ENCODE peak calls at places on chromosomes 13 and 19, in six cellular contexts. K is tibial nerve, L is epithelial cell of prostate, M is heart right ventricle, F is right cardiac atrium, H is endodermal cell. J is an unnamed sample.

GRCh38 chr19:50723069-50723468 is at the start of gene CLEC11A:
- DNase-seq in K (peak; percentile 49), L (no peak), M (peak; percentile 79), F (peak; percentile 86), H (peak; percentile 69), J (no peak)

GRCh38 chr13:101384929-101385328 is 31.4 kb downstream of the NALCN start:
- DNase-seq in K (no peak), L (no peak), M (no peak), F (no peak), H (no peak), J (no peak)

GRCh38 chr13:24253520-24254150 is 55.7 kb upstream of the C1QTNF9 start:
- DNase-seq in K (no peak), L (no peak), M (no peak), F (no peak), H (no peak), J (no peak)

GRCh38 chr13:49308104-49308875 is 60.6 kb downstream of the CDADC1 start:
- DNase-seq in K (peak; percentile 89), L (no peak), M (peak; percentile 74), F (peak; percentile 91), H (no peak), J (peak; percentile 90)

GRCh38 chr19:5349041-5349440 is 8.4 kb upstream of the PTPRS start:
- DNase-seq in K (no peak), L (no peak), M (no peak), F (no peak), H (peak; percentile 79), J (no peak)

GRCh38 chr13:113350938-113351335 is 13.0 kb downstream of the GRTP1 start:
- DNase-seq in K (no peak), L (no peak), M (no peak), F (no peak), H (no peak), J (peak; percentile 37)

GRCh38 chr19:46068345-46069258 is 27.8 kb upstream of the IGFL4 start:
- DNase-seq in K (no peak), L (peak; percentile 87), M (no peak), F (no peak), H (no peak), J (no peak)

GRCh38 chr19:13001502-13002388 is 6.5 kb downstream of the NFIX start:
- DNase-seq in K (peak; percentile 78), L (no peak), M (peak; percentile 82), F (peak; percentile 90), H (no peak), J (peak; percentile 89)

GRCh38 chr19:13778398-13778797 is 4.1 kb downstream of the C19orf53 start:
- DNase-seq in K (no peak), L (no peak), M (no peak), F (no peak), H (no peak), J (no peak)

GRCh38 chr13:46571189-46571901 is 18.4 kb downstream of the LRCH1 start:
- DNase-seq in K (no peak), L (no peak), M (no peak), F (no peak), H (no peak), J (no peak)

GRCh38 chr19:18091217-18091608 is 4.5 kb upstream of the IL12RB1 start:
- DNase-seq in K (peak; percentile 53), L (no peak), M (peak; percentile 32), F (peak; percentile 74), H (no peak), J (no peak)

GRCh38 chr19:13163609-13164364 is 13.6 kb downstream of the IER2 start:
- DNase-seq in K (peak; percentile 62), L (no peak), M (peak; percentile 76), F (peak; percentile 91), H (peak; percentile 94), J (peak; percentile 91)

GRCh38 chr19:43651758-43652545 is 12.3 kb upstream of the CADM4 start:
- DNase-seq in K (peak; percentile 71), L (no peak), M (peak; percentile 62), F (peak; percentile 67), H (peak; percentile 87), J (no peak)

GRCh38 chr13:44191504-44192171 is 182.0 kb upstream of the SERP2 start:
- DNase-seq in K (peak; percentile 77), L (no peak), M (peak; percentile 71), F (no peak), H (peak; percentile 70), J (no peak)

GRCh38 chr19:45791744-45792481 is 732 bp downstream of the DMWD start:
- DNase-seq in K (no peak), L (no peak), M (no peak), F (no peak), H (no peak), J (no peak)

GRCh38 chr19:36819130-36819630 is 19.0 kb downstream of the ZNF790 start:
- DNase-seq in K (no peak), L (no peak), M (no peak), F (no peak), H (no peak), J (no peak)

GRCh38 chr19:8609210-8610040 is 1.1 kb downstream of the ADAMTS10 start:
- DNase-seq in K (no peak), L (no peak), M (peak; percentile 56), F (peak; percentile 89), H (peak; percentile 87), J (peak; percentile 90)

GRCh38 chr13:32587014-32587773 is 942 bp downstream of the PDS5B start:
- DNase-seq in K (peak; percentile 59), L (no peak), M (peak; percentile 74), F (peak; percentile 89), H (peak; percentile 82), J (peak; percentile 78)

GRCh38 chr13:38135590-38135989 is 214.1 kb upstream of the UFM1 start:
- DNase-seq in K (no peak), L (no peak), M (no peak), F (no peak), H (no peak), J (no peak)

GRCh38 chr13:81304121-81304659 is 963.3 kb upstream of the SPRY2 start:
- DNase-seq in K (no peak), L (no peak), M (no peak), F (no peak), H (no peak), J (no peak)

GRCh38 chr13:45825124-45825650 is 26.4 kb downstream of the SIAH3 start:
- DNase-seq in K (no peak), L (no peak), M (no peak), F (no peak), H (no peak), J (no peak)

GRCh38 chr19:8001995-8002849 is 3.2 kb downstream of the ELAVL1 start:
- DNase-seq in K (peak; percentile 74), L (no peak), M (peak; percentile 76), F (peak; percentile 92), H (peak; percentile 99), J (peak; percentile 94)

GRCh38 chr13:44313674-44314073 is 60.0 kb upstream of the SERP2 start:
- DNase-seq in K (no peak), L (peak; percentile 91), M (no peak), F (no peak), H (no peak), J (no peak)

GRCh38 chr13:91739751-91740150 is 341.3 kb downstream of the GPC5 start:
- DNase-seq in K (no peak), L (no peak), M (no peak), F (no peak), H (peak; percentile 70), J (no peak)

GRCh38 chr19:15304140-15304705 is 28.1 kb downstream of the BRD4 start:
- DNase-seq in K (no peak), L (no peak), M (peak; percentile 57), F (no peak), H (no peak), J (no peak)

GRCh38 chr13:33057019-33057785 is 41.0 kb downstream of the KL start:
- DNase-seq in K (peak; percentile 53), L (no peak), M (peak; percentile 20), F (peak; percentile 51), H (peak; percentile 77), J (no peak)

GRCh38 chr13:73339086-73339485 is 280.3 kb downstream of the KLF5 start:
- DNase-seq in K (no peak), L (no peak), M (no peak), F (no peak), H (no peak), J (no peak)

GRCh38 chr13:32781906-32782305 is 195.7 kb downstream of the PDS5B start:
- DNase-seq in K (no peak), L (no peak), M (no peak), F (no peak), H (no peak), J (no peak)

GRCh38 chr13:39263531-39263930 is 225.3 kb downstream of the NHLRC3 start:
- DNase-seq in K (no peak), L (no peak), M (no peak), F (no peak), H (no peak), J (no peak)

GRCh38 chr19:46665072-46665471 is 4.1 kb upstream of the DACT3 start:
- DNase-seq in K (no peak), L (no peak), M (no peak), F (no peak), H (no peak), J (no peak)

GRCh38 chr19:46173886-46174475 is 25.9 kb downstream of the IGFL2 start:
- DNase-seq in K (no peak), L (no peak), M (no peak), F (no peak), H (peak; percentile 57), J (no peak)

GRCh38 chr19:6273701-6274601 is 5.8 kb downstream of the MLLT1 start:
- DNase-seq in K (peak; percentile 85), L (peak; percentile 12), M (peak; percentile 78), F (peak; percentile 94), H (no peak), J (peak; percentile 95)

GRCh38 chr13:33761744-33762143 is 56.2 kb upstream of the RFC3 start:
- DNase-seq in K (no peak), L (no peak), M (no peak), F (no peak), H (peak; percentile 46), J (no peak)

GRCh38 chr13:63345835-63346234 is 1930.2 kb upstream of the PCDH20 start:
- DNase-seq in K (no peak), L (no peak), M (no peak), F (no peak), H (no peak), J (no peak)
- H3K27ac ChIP-seq in K (no peak overlapping the region), L (no peak overlapping the region), M (no peak overlapping the region), F (no peak overlapping the region), H (no peak overlapping the region), J (no peak overlapping the region)

GRCh38 chr13:29513981-29514719 is 81.3 kb downstream of the SLC7A1 start:
- DNase-seq in K (no peak), L (no peak), M (no peak), F (no peak), H (no peak), J (no peak)
- H3K27ac ChIP-seq in K (no peak overlapping the region), L (no peak overlapping the region), M (no peak overlapping the region), F (no peak overlapping the region), H (peak overlapping the region; percentile 7), J (no peak overlapping the region)

DNA sequence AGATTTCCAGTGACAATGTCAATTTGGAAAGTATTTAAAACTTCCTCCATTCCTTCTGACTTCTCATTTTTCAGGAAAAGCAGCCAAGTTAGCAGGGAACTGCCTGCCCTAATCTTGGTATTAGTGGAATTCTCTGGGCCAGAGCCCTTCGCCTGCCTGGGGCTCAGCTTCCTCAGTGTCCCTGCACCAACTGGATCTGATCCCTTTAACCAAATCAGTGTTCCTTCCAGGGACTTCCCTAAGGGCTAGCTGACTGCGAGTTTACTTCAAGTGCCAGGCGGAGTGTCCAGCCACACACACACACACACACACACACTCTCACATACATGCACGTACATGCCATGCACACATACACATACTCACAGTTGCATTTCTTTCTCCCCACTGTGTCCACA is 20.0 kb downstream of the RAB20 start:
- DNase-seq in K (no peak), L (no peak), M (no peak), F (peak; percentile 59), H (no peak), J (no peak)
- H3K27ac ChIP-seq in K (peak overlapping the region; percentile 67), L (no peak overlapping the region), M (peak overlapping the region; percentile 35), F (no peak overlapping the region), H (no peak overlapping the region), J (peak overlapping the region; percentile 3)

GRCh38 chr13:99463998-99464397 is 37.3 kb upstream of the TM9SF2 start:
- DNase-seq in K (no peak), L (no peak), M (no peak), F (no peak), H (no peak), J (no peak)
- H3K27ac ChIP-seq in K (no peak overlapping the region), L (no peak overlapping the region), M (peak overlapping the region; percentile 66), F (no peak overlapping the region), H (no peak overlapping the region), J (no peak overlapping the region)

J was measured in aorta.